ENCODE peak calls at places on chromosomes 2 and 18, in ten cellular contexts. One of them, this sample, is unnamed.

GRCh38 chr18:56028514-56028913 is 440.5 kb upstream of the TCF4 start:
- DNase-seq in OCI-LY7: no peak
- DNase-seq in SK-N-SH: no peak
- DNase-seq in MM.1S: no peak
- DNase-seq in PC-3: peak; percentile 92
- DNase-seq in GM23248: peak; percentile 67
- DNase-seq in GM23338: no peak
- DNase-seq in hepatocyte: peak; percentile 7
- DNase-seq in HCT116: no peak
- DNase-seq in Karpas-422: no peak
- DNase-seq in this sample: peak; percentile 40

GRCh38 chr2:122565364-122565763 is 809.9 kb downstream of the TSN start:
- DNase-seq in OCI-LY7: no peak
- DNase-seq in SK-N-SH: no peak
- DNase-seq in MM.1S: no peak
- DNase-seq in PC-3: no peak
- DNase-seq in GM23248: no peak
- DNase-seq in GM23338: no peak
- DNase-seq in hepatocyte: no peak
- DNase-seq in HCT116: no peak
- DNase-seq in Karpas-422: no peak
- DNase-seq in this sample: no peak

GRCh38 chr2:41856946-41857345 is 190.9 kb upstream of the PKDCC start:
- DNase-seq in OCI-LY7: no peak
- DNase-seq in SK-N-SH: no peak
- DNase-seq in MM.1S: no peak
- DNase-seq in PC-3: no peak
- DNase-seq in GM23248: no peak
- DNase-seq in GM23338: no peak
- DNase-seq in hepatocyte: no peak
- DNase-seq in HCT116: no peak
- DNase-seq in Karpas-422: peak; percentile 9
- DNase-seq in this sample: no peak

GRCh38 chr2:46991985-46992384 is 76.4 kb upstream of the MCFD2 start:
- DNase-seq in OCI-LY7: no peak
- DNase-seq in SK-N-SH: no peak
- DNase-seq in MM.1S: no peak
- DNase-seq in PC-3: no peak
- DNase-seq in GM23248: no peak
- DNase-seq in GM23338: no peak
- DNase-seq in hepatocyte: no peak
- DNase-seq in HCT116: no peak
- DNase-seq in Karpas-422: no peak
- DNase-seq in this sample: no peak

GRCh38 chr2:185012643-185013042 is 414.3 kb downstream of the ZNF804A start:
- DNase-seq in OCI-LY7: peak; percentile 5
- DNase-seq in SK-N-SH: no peak
- DNase-seq in MM.1S: no peak
- DNase-seq in PC-3: no peak
- DNase-seq in GM23248: no peak
- DNase-seq in GM23338: peak; percentile 43
- DNase-seq in hepatocyte: no peak
- DNase-seq in HCT116: peak; percentile 18
- DNase-seq in Karpas-422: peak; percentile 45
- DNase-seq in this sample: no peak

GRCh38 chr2:96656540-96656939 is 14.0 kb downstream of the FER1L5 start:
- DNase-seq in OCI-LY7: peak; percentile 26
- DNase-seq in SK-N-SH: no peak
- DNase-seq in MM.1S: no peak
- DNase-seq in PC-3: no peak
- DNase-seq in GM23248: no peak
- DNase-seq in GM23338: no peak
- DNase-seq in hepatocyte: no peak
- DNase-seq in HCT116: no peak
- DNase-seq in Karpas-422: peak; percentile 89
- DNase-seq in this sample: no peak

GRCh38 chr2:112881217-112882000 is 29.6 kb upstream of the IL37 start:
- DNase-seq in OCI-LY7: peak; percentile 22
- DNase-seq in SK-N-SH: no peak
- DNase-seq in MM.1S: no peak
- DNase-seq in PC-3: peak; percentile 85
- DNase-seq in GM23248: peak; percentile 83
- DNase-seq in GM23338: no peak
- DNase-seq in hepatocyte: no peak
- DNase-seq in HCT116: peak; percentile 16
- DNase-seq in Karpas-422: peak; percentile 34
- DNase-seq in this sample: no peak

GRCh38 chr18:26468931-26469340 is 79.4 kb downstream of the KCTD1 start:
- DNase-seq in OCI-LY7: peak; percentile 80
- DNase-seq in SK-N-SH: peak; percentile 65
- DNase-seq in MM.1S: no peak
- DNase-seq in PC-3: peak; percentile 42
- DNase-seq in GM23248: no peak
- DNase-seq in GM23338: peak; percentile 84
- DNase-seq in hepatocyte: peak; percentile 77
- DNase-seq in HCT116: no peak
- DNase-seq in Karpas-422: peak; percentile 78
- DNase-seq in this sample: no peak

GRCh38 chr2:71742953-71743601 is 289.7 kb downstream of the DYSF start:
- DNase-seq in OCI-LY7: no peak
- DNase-seq in SK-N-SH: no peak
- DNase-seq in MM.1S: no peak
- DNase-seq in PC-3: peak; percentile 96
- DNase-seq in GM23248: peak; percentile 96
- DNase-seq in GM23338: no peak
- DNase-seq in hepatocyte: peak; percentile 82
- DNase-seq in HCT116: peak; percentile 74
- DNase-seq in Karpas-422: no peak
- DNase-seq in this sample: peak; percentile 58

GRCh38 chr2:162317910-162318279 is 589 bp downstream of the IFIH1 start:
- DNase-seq in OCI-LY7: peak; percentile 45
- DNase-seq in SK-N-SH: no peak
- DNase-seq in MM.1S: peak; percentile 39
- DNase-seq in PC-3: peak; percentile 49
- DNase-seq in GM23248: peak; percentile 64
- DNase-seq in GM23338: peak; percentile 32
- DNase-seq in hepatocyte: peak; percentile 47
- DNase-seq in HCT116: no peak
- DNase-seq in Karpas-422: no peak
- DNase-seq in this sample: peak; percentile 27

GRCh38 chr2:120949957-120950590 is 214.4 kb downstream of the GLI2 start:
- DNase-seq in OCI-LY7: peak; percentile 39
- DNase-seq in SK-N-SH: no peak
- DNase-seq in MM.1S: no peak
- DNase-seq in PC-3: peak; percentile 48
- DNase-seq in GM23248: peak; percentile 18
- DNase-seq in GM23338: no peak
- DNase-seq in hepatocyte: no peak
- DNase-seq in HCT116: no peak
- DNase-seq in Karpas-422: no peak
- DNase-seq in this sample: no peak

GRCh38 chr18:78751664-78752063 is 228.0 kb upstream of the SALL3 start:
- DNase-seq in OCI-LY7: no peak
- DNase-seq in SK-N-SH: no peak
- DNase-seq in MM.1S: no peak
- DNase-seq in PC-3: no peak
- DNase-seq in GM23248: no peak
- DNase-seq in GM23338: no peak
- DNase-seq in hepatocyte: no peak
- DNase-seq in HCT116: no peak
- DNase-seq in Karpas-422: no peak
- DNase-seq in this sample: no peak

GRCh38 chr2:240645346-240646060 is 20.2 kb downstream of the GPR35 start:
- DNase-seq in OCI-LY7: no peak
- DNase-seq in SK-N-SH: peak; percentile 22
- DNase-seq in MM.1S: no peak
- DNase-seq in PC-3: no peak
- DNase-seq in GM23248: no peak
- DNase-seq in GM23338: no peak
- DNase-seq in hepatocyte: no peak
- DNase-seq in HCT116: no peak
- DNase-seq in Karpas-422: no peak
- DNase-seq in this sample: no peak

GRCh38 chr2:81481242-81481993 is 1176.9 kb upstream of the LRRTM1 start:
- DNase-seq in OCI-LY7: no peak
- DNase-seq in SK-N-SH: peak; percentile 12
- DNase-seq in MM.1S: no peak
- DNase-seq in PC-3: no peak
- DNase-seq in GM23248: no peak
- DNase-seq in GM23338: peak; percentile 3
- DNase-seq in hepatocyte: no peak
- DNase-seq in HCT116: no peak
- DNase-seq in Karpas-422: no peak
- DNase-seq in this sample: no peak

GRCh38 chr18:75854174-75854573 is 426.7 kb upstream of the SMIM21 start:
- DNase-seq in OCI-LY7: peak; percentile 4
- DNase-seq in SK-N-SH: no peak
- DNase-seq in MM.1S: peak; percentile 21
- DNase-seq in PC-3: peak; percentile 20
- DNase-seq in GM23248: no peak
- DNase-seq in GM23338: peak; percentile 71
- DNase-seq in hepatocyte: no peak
- DNase-seq in HCT116: peak; percentile 26
- DNase-seq in Karpas-422: peak; percentile 89
- DNase-seq in this sample: no peak

GRCh38 chr2:202589582-202589949 is 45.2 kb upstream of the FAM117B start:
- DNase-seq in OCI-LY7: no peak
- DNase-seq in SK-N-SH: no peak
- DNase-seq in MM.1S: no peak
- DNase-seq in PC-3: no peak
- DNase-seq in GM23248: no peak
- DNase-seq in GM23338: peak; percentile 38
- DNase-seq in hepatocyte: no peak
- DNase-seq in HCT116: no peak
- DNase-seq in Karpas-422: no peak
- DNase-seq in this sample: no peak

GRCh38 chr2:121650554-121650930 is 1.3 kb upstream of the CLASP1 start:
- DNase-seq in OCI-LY7: peak; percentile 63
- DNase-seq in SK-N-SH: peak; percentile 20
- DNase-seq in MM.1S: peak; percentile 61
- DNase-seq in PC-3: no peak
- DNase-seq in GM23248: peak; percentile 61
- DNase-seq in GM23338: peak; percentile 52
- DNase-seq in hepatocyte: peak; percentile 18
- DNase-seq in HCT116: no peak
- DNase-seq in Karpas-422: peak; percentile 90
- DNase-seq in this sample: no peak

GRCh38 chr2:55268907-55269611 is at the start of gene MTIF2:
- DNase-seq in OCI-LY7: peak; percentile 93
- DNase-seq in SK-N-SH: peak; percentile 92
- DNase-seq in MM.1S: peak; percentile 96
- DNase-seq in PC-3: peak; percentile 97
- DNase-seq in GM23248: peak; percentile 99
- DNase-seq in GM23338: peak; percentile 98
- DNase-seq in hepatocyte: peak; percentile 96
- DNase-seq in HCT116: peak; percentile 90
- DNase-seq in Karpas-422: peak; percentile 97
- DNase-seq in this sample: peak; percentile 98

GRCh38 chr2:55268288-55268906 is 634 bp downstream of the MTIF2 start:
- DNase-seq in OCI-LY7: peak; percentile 37
- DNase-seq in SK-N-SH: no peak
- DNase-seq in MM.1S: peak; percentile 28
- DNase-seq in PC-3: peak; percentile 13
- DNase-seq in GM23248: no peak
- DNase-seq in GM23338: peak; percentile 14
- DNase-seq in hepatocyte: no peak
- DNase-seq in HCT116: no peak
- DNase-seq in Karpas-422: no peak
- DNase-seq in this sample: no peak
- H3K4me1 ChIP-seq in OCI-LY7: peaks cover 9% of the 10 kb centered on the region
- H3K4me1 ChIP-seq in SK-N-SH: peaks cover 6% of the 10 kb centered on the region
- H3K4me1 ChIP-seq in MM.1S: no peaks in the 10 kb centered on the region
- H3K4me1 ChIP-seq in PC-3: peaks cover 12% of the 10 kb centered on the region
- H3K4me1 ChIP-seq in GM23248: no peaks in the 10 kb centered on the region
- H3K4me1 ChIP-seq in GM23338: peaks cover 6% of the 10 kb centered on the region
- H3K4me1 ChIP-seq in hepatocyte: peaks cover 9% of the 10 kb centered on the region
- H3K4me1 ChIP-seq in HCT116: no peaks in the 10 kb centered on the region
- H3K4me1 ChIP-seq in Karpas-422: peaks cover 18% of the 10 kb centered on the region
- H3K4me1 ChIP-seq in this sample: peaks cover 14% of the 10 kb centered on the region

DNA sequence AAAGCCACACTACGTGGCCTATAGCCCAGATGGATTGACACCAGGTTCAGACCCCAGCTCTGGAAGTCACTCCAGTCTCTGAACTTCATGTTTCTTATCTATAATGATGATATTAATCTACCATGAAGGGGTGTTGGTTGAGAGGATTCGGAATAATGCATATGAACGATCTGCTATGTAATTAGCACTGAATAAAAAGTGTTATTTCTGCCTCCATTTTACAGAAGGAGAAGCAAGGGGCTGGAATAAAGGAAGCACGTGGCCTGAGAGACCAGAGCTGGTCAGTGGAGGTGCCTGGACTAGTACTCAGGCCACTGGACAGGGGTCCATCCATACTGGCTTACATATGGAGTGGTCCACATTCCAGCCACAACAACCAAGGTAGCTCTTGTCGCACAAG is 166.5 kb upstream of the MYCN start:
- DNase-seq in OCI-LY7: no peak
- DNase-seq in SK-N-SH: no peak
- DNase-seq in MM.1S: no peak
- DNase-seq in PC-3: no peak
- DNase-seq in GM23248: no peak
- DNase-seq in GM23338: no peak
- DNase-seq in hepatocyte: no peak
- DNase-seq in HCT116: no peak
- DNase-seq in Karpas-422: no peak
- DNase-seq in this sample: no peak
- H3K9me2 ChIP-seq in OCI-LY7: no peaks in the 10 kb centered on the region
- H3K9me2 ChIP-seq in SK-N-SH: no peaks in the 10 kb centered on the region
- H3K9me2 ChIP-seq in MM.1S: no peaks in the 10 kb centered on the region
- H3K9me2 ChIP-seq in PC-3: no peaks in the 10 kb centered on the region
- H3K9me2 ChIP-seq in GM23248: no peaks in the 10 kb centered on the region
- H3K9me2 ChIP-seq in GM23338: no peaks in the 10 kb centered on the region
- H3K9me2 ChIP-seq in hepatocyte: no peaks in the 10 kb centered on the region
- H3K9me2 ChIP-seq in HCT116: no peaks in the 10 kb centered on the region
- H3K9me2 ChIP-seq in Karpas-422: no peaks in the 10 kb centered on the region
- H3K9me2 ChIP-seq in this sample: no peaks in the 10 kb centered on the region

DNA sequence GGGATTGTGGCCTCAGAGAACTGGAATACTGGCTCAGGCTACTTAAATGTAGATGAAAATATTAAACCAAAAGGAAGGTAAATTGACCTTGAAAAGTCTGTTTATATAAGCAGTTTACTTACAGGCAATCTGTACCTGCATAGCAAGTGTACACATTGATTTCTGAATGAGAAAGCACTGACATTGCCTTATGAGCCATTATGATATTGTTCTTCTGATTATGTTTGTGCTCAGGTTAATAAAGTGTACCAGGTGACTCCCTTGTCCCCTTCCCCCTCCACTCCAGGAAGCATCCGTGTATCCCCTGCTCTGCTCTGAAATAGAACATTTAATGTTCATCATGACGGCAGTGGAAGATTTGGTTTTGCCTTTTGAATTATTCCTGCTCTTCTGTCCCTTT is 86.5 kb upstream of the RANBP2 start:
- DNase-seq in OCI-LY7: no peak
- DNase-seq in SK-N-SH: no peak
- DNase-seq in MM.1S: no peak
- DNase-seq in PC-3: no peak
- DNase-seq in GM23248: no peak
- DNase-seq in GM23338: no peak
- DNase-seq in hepatocyte: no peak
- DNase-seq in HCT116: no peak
- DNase-seq in Karpas-422: no peak
- DNase-seq in this sample: no peak
- H3K4me1 ChIP-seq in OCI-LY7: peaks cover 89% of the 10 kb centered on the region
- H3K4me1 ChIP-seq in SK-N-SH: peaks cover 35% of the 10 kb centered on the region
- H3K4me1 ChIP-seq in MM.1S: peaks cover 10% of the 10 kb centered on the region
- H3K4me1 ChIP-seq in PC-3: peaks cover 22% of the 10 kb centered on the region
- H3K4me1 ChIP-seq in GM23248: peaks cover 22% of the 10 kb centered on the region
- H3K4me1 ChIP-seq in GM23338: peaks cover 24% of the 10 kb centered on the region
- H3K4me1 ChIP-seq in hepatocyte: peaks cover 57% of the 10 kb centered on the region
- H3K4me1 ChIP-seq in HCT116: no peaks in the 10 kb centered on the region
- H3K4me1 ChIP-seq in Karpas-422: no peaks in the 10 kb centered on the region
- H3K4me1 ChIP-seq in this sample: no peaks in the 10 kb centered on the region

GRCh38 chr2:104902317-104902716 is 48.4 kb downstream of the POU3F3 start:
- DNase-seq in OCI-LY7: no peak
- DNase-seq in SK-N-SH: no peak
- DNase-seq in MM.1S: no peak
- DNase-seq in PC-3: no peak
- DNase-seq in GM23248: no peak
- DNase-seq in GM23338: no peak
- DNase-seq in hepatocyte: no peak
- DNase-seq in HCT116: no peak
- DNase-seq in Karpas-422: no peak
- DNase-seq in this sample: no peak
- H3K9me2 ChIP-seq in OCI-LY7: no peaks in the 10 kb centered on the region
- H3K9me2 ChIP-seq in SK-N-SH: no peaks in the 10 kb centered on the region
- H3K9me2 ChIP-seq in MM.1S: no peaks in the 10 kb centered on the region
- H3K9me2 ChIP-seq in PC-3: no peaks in the 10 kb centered on the region
- H3K9me2 ChIP-seq in GM23248: no peaks in the 10 kb centered on the region
- H3K9me2 ChIP-seq in GM23338: no peaks in the 10 kb centered on the region
- H3K9me2 ChIP-seq in hepatocyte: no peaks in the 10 kb centered on the region
- H3K9me2 ChIP-seq in HCT116: no peaks in the 10 kb centered on the region
- H3K9me2 ChIP-seq in Karpas-422: no peaks in the 10 kb centered on the region
- H3K9me2 ChIP-seq in this sample: no peaks in the 10 kb centered on the region

This sample was measured in PC-9.